ENCODE peak calls at places on chromosomes 13 and 19, in six cellular contexts. K, I, P, O, J and F are unnamed samples. For H3K4me1, the result is how much of the 10 kb centered on the place peaks cover.

GRCh38 chr19:40633207-40633606 is 32.0 kb downstream of the LTBP4 start:
- DNase-seq in I (no peak), K (no peak), J (no peak), O (no peak), P (no peak), F (no peak)

GRCh38 chr13:112133489-112134149 is 66.7 kb downstream of the SOX1 start:
- DNase-seq in I (no peak), P (no peak), J (no peak), O (no peak), K (no peak), F (no peak)

GRCh38 chr13:107347641-107348369 is 779.9 kb upstream of the ARGLU1 start:
- DNase-seq in P (no peak), J (no peak), O (no peak), K (no peak), I (no peak), F (no peak)

GRCh38 chr13:34066344-34066743 is 248.4 kb downstream of the RFC3 start:
- DNase-seq in J (no peak), I (no peak), P (no peak), K (no peak), O (no peak), F (no peak)

GRCh38 chr13:20127563-20128458 is 33.0 kb downstream of the GJA3 start:
- DNase-seq in P (peak), J (peak), I (peak), K (peak), O (peak), F (peak)

GRCh38 chr13:50437252-50437651 is 406.2 kb downstream of the DLEU7 start:
- DNase-seq in K (no peak), P (peak), J (no peak), O (no peak), I (no peak), F (no peak)

GRCh38 chr19:4589579-4590410 is 30.3 kb upstream of the SEMA6B start:
- DNase-seq in J (no peak), I (no peak), K (peak), P (no peak), O (peak), F (peak)

GRCh38 chr19:3760871-3761361 is 576 bp downstream of the APBA3 start:
- DNase-seq in I (no peak), K (peak), O (peak), P (no peak), J (no peak), F (no peak)

GRCh38 chr19:48506138-48506733 is 5.4 kb downstream of the LMTK3 start:
- DNase-seq in I (no peak), O (peak), J (no peak), P (peak), K (peak), F (no peak)

GRCh38 chr19:35042954-35043604 is 1.6 kb downstream of the HPN start:
- DNase-seq in P (no peak), K (no peak), J (no peak), O (no peak), I (no peak), F (no peak)

GRCh38 chr19:10874019-10874418 is 2.7 kb downstream of the CARM1 start:
- DNase-seq in I (no peak), K (no peak), J (no peak), P (no peak), O (no peak), F (no peak)
- H3K4me1 ChIP-seq in I (under half), K (under half), J (under half), P (under half), O (under half), F (under half)

DNA sequence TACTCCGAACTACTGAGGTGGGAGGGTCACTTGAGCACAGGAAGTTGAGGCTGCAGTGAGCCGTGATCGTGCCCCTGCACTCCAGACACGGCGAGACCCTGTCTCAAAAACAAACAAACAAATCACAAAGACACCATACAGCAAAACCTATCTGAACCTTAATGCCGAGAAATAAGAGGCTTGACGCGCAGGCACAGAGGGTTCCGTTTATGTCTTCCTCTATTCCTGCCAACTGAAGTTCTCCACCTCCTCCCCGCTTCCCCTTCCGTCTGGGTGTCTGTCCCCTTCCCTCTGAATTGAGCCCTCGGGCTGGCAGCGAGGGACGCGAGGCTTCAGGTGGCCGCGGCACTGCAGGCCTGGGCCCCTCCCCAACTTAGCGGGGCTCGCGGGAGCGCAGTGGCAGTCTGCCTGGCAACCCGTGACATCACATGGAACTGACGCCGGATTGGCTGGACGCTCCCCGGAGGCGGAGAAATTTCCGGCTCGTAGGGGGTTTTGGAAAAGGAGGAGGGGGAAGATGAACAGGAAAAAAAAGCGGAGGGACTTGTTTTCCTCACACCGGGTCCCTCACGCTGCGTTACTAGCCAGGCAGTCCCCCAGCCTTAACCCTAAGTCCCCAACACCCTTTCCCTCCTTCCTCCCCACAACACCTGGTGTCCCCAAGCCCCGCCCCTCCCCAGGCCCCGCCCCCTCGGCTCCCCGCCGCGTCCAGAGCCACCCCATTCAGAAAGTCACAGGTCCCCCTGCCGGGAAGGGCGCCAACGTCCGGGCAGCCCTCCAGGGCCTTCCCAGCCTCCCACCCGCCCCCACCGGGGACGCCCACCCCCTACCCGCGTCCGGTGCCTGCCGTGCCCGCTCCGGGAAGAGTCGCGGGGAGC is 1.1 kb upstream of the MYBPC2 start:
- DNase-seq in O (peak), I (peak), K (peak), P (peak), J (peak), F (peak)
- H3K4me1 ChIP-seq in O (under half), I (under half), K (under half), P (under half), J (under half), F (under half)

DNA sequence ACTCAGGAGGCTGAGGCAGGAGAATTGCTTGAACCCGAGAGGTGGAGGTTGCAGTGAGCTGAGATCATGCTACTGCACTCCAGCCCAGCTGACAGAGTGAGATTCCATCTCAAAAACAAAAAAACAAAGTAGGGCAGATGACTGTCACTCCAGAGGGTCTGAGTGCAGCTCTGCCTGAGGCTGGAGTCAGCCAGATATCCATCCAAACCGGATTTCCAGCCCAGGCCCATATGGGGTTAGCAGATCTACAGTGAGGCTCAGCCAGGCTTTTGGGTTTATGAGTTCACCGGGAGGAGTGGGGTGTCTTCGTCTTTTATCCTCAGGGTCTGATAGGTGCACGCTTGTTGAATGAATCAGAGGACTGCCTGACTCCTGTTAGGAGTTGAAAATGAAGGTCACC is 19.0 kb downstream of the LAMP1 start:
- DNase-seq in P (no peak), O (no peak), J (no peak), K (no peak), I (no peak), F (no peak)
- H3K4me1 ChIP-seq in P (under half), O (under half), J (under half), K (under half), I (under half), F (under half)

GRCh38 chr13:40993987-40994386 is 25.1 kb downstream of the ELF1 start:
- DNase-seq in J (no peak), P (no peak), K (no peak), I (peak), O (peak), F (peak)
- H3K4me1 ChIP-seq in J (under half), P (under half), K (under half), I (under half), O (under half), F (under half)

GRCh38 chr19:2578391-2578826 is 102.5 kb downstream of the GADD45B start:
- DNase-seq in K (no peak), I (no peak), J (peak), O (peak), P (peak), F (peak)
- H3K4me1 ChIP-seq in K (under half), I (under half), J (under half), O (under half), P (under half), F (under half)

GRCh38 chr19:38658462-38659306 is 11.2 kb downstream of the ACTN4 start:
- DNase-seq in P (peak), J (no peak), I (peak), O (no peak), K (no peak), F (peak)
- H3K4me1 ChIP-seq in P (under half), J (under half), I (half or more), O (half or more), K (under half), F (half or more)

GRCh38 chr19:11380653-11381534 is 3.2 kb downstream of the EPOR start:
- DNase-seq in P (peak), O (peak), J (peak), K (peak), I (peak), F (peak)

GRCh38 chr19:11381535-11382369 is 2.4 kb downstream of the EPOR start:
- DNase-seq in O (peak), P (peak), I (peak), J (peak), K (peak), F (peak)

GRCh38 chr19:11377756-11378155 is 3.3 kb downstream of the SWSAP1 start:
- DNase-seq in J (no peak), I (no peak), K (no peak), O (no peak), P (peak), F (no peak)

GRCh38 chr19:11378319-11379189 is 4.1 kb downstream of the SWSAP1 start:
- DNase-seq in P (peak), I (peak), K (no peak), O (peak), J (no peak), F (peak)

GRCh38 chr19:11379857-11380350 is 4.2 kb downstream of the EPOR start:
- DNase-seq in K (no peak), J (no peak), O (no peak), P (no peak), I (no peak), F (no peak)
- H3K4me1 ChIP-seq in K (under half), J (under half), O (under half), P (half or more), I (half or more), F (under half)

GRCh38 chr13:40595693-40596092 is 70.7 kb downstream of the FOXO1 start:
- DNase-seq in O (no peak), K (no peak), J (no peak), I (no peak), P (no peak), F (peak)

GRCh38 chr13:40591091-40591490 is 75.3 kb downstream of the FOXO1 start:
- DNase-seq in O (no peak), J (no peak), P (no peak), K (no peak), I (no peak), F (no peak)

GRCh38 chr13:40590112-40590862 is 76.2 kb downstream of the FOXO1 start:
- DNase-seq in O (no peak), P (no peak), I (no peak), K (no peak), J (no peak), F (no peak)

GRCh38 chr13:40589285-40590109 is 76.9 kb downstream of the FOXO1 start:
- DNase-seq in I (peak), O (no peak), P (peak), J (no peak), K (peak), F (no peak)

DNA sequence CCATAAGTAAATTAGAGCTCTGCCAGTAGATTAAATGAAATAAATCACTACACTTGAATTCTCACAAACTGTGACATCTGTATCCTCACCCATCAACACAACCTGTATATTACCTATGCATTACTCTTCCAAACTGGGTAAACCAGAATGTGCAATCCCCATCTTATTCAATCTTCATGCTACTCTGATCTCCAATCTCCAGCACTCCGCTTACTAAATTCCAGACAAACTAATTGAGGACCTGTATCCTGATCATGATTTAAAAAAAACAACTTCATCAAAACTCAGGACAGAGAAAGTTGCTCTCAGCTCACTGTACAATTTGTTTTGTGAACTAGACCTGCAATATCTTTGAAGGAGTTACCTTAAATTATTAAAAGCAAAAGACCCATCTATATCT is 74.4 kb downstream of the FOXO1 start:
- DNase-seq in O (no peak), J (no peak), K (no peak), I (no peak), P (no peak), F (no peak)
- H3K4me1 ChIP-seq in O (half or more), J (under half), K (under half), I (under half), P (under half), F (under half)